ENCODE peak calls at places on chromosome 12, in seven cellular contexts. B is EL; N is GOT3; C is AG10803; F is left colon; Q is CD8-positive, alpha-beta T cell; O is GM12891. Z is an unnamed sample.

GRCh38 chr12:57738661-57739237 is at the start of gene AGAP2:
- DNase-seq in F (no peak), O (no peak), C (no peak), Q (no peak), B (no peak), N (no peak), Z (no peak)

GRCh38 chr12:9710584-9711375 is 22.1 kb downstream of the CLECL1 start:
- DNase-seq in C (no peak), O (no peak), N (no peak), Q (no peak), F (no peak), B (no peak), Z (no peak)

GRCh38 chr12:95460105-95460504 is 13.8 kb upstream of the METAP2 start:
- DNase-seq in B (no peak), N (no peak), F (no peak), C (no peak), O (no peak), Q (no peak), Z (no peak)

GRCh38 chr12:47942327-47943230 is 20.8 kb upstream of the TMEM106C start:
- DNase-seq in Q (peak; percentile 59), C (no peak), N (no peak), O (no peak), B (no peak), F (no peak), Z (no peak)

GRCh38 chr12:64450057-64450640 is 1.8 kb upstream of the TBK1 start:
- DNase-seq in Q (no peak), B (no peak), F (no peak), O (no peak), C (no peak), N (no peak), Z (no peak)

GRCh38 chr12:130104114-130104513 is 58.1 kb upstream of the FZD10 start:
- DNase-seq in N (no peak), F (no peak), B (no peak), Q (no peak), C (no peak), O (no peak), Z (no peak)

GRCh38 chr12:76274699-76275098 is 73.5 kb downstream of the BBS10 start:
- DNase-seq in O (no peak), Q (no peak), C (peak; percentile 68), N (no peak), F (no peak), B (peak; percentile 39), Z (no peak)

GRCh38 chr12:6182279-6182898 is 17.8 kb upstream of the CD9 start:
- DNase-seq in Q (no peak), C (peak; percentile 91), O (no peak), F (peak; percentile 67), B (peak; percentile 92), N (no peak), Z (peak; percentile 52)

GRCh38 chr12:71214511-71215285 is 56.9 kb upstream of the TSPAN8 start:
- DNase-seq in O (no peak), C (no peak), F (peak; percentile 29), Q (no peak), B (no peak), N (no peak), Z (peak; percentile 19)

GRCh38 chr12:132776816-132777568 is 15.4 kb upstream of the ANKLE2 start:
- DNase-seq in C (no peak), F (no peak), B (no peak), Q (no peak), N (no peak), O (no peak), Z (peak; percentile 28)

GRCh38 chr12:51131745-51132521 is 41.0 kb downstream of the TFCP2 start:
- DNase-seq in Q (no peak), N (no peak), B (no peak), C (no peak), O (no peak), F (no peak), Z (no peak)

GRCh38 chr12:115598827-115599226 is 678.7 kb downstream of the MED13L start:
- DNase-seq in O (no peak), N (no peak), C (peak; percentile 29), Q (no peak), F (peak; percentile 4), B (no peak), Z (peak; percentile 10)

GRCh38 chr12:2582631-2583616 is 211.8 kb upstream of the FKBP4 start:
- DNase-seq in B (peak; percentile 63), Q (peak; percentile 21), O (peak; percentile 91), C (peak; percentile 50), F (peak; percentile 84), N (no peak), Z (peak; percentile 41)

GRCh38 chr12:63802012-63802608 is 22.4 kb downstream of the RXYLT1 start:
- DNase-seq in Q (no peak), N (no peak), B (peak; percentile 36), F (no peak), O (no peak), C (peak; percentile 30), Z (peak; percentile 21)

GRCh38 chr12:103928736-103929050 is 1.5 kb upstream of the HSP90B1 start:
- DNase-seq in Q (peak; percentile 58), O (no peak), N (no peak), F (peak; percentile 60), C (no peak), B (no peak), Z (no peak)

GRCh38 chr12:68180792-68181744 is 21.5 kb upstream of the IFNG start:
- DNase-seq in O (no peak), N (no peak), Q (peak; percentile 29), C (peak; percentile 3), F (no peak), B (no peak), Z (peak; percentile 63)

GRCh38 chr12:106248177-106248848 is 493 bp upstream of the CKAP4 start:
- DNase-seq in O (peak; percentile 35), Q (peak; percentile 24), B (peak; percentile 85), N (no peak), C (peak; percentile 77), F (peak; percentile 73), Z (peak; percentile 76)

GRCh38 chr12:89492883-89493282 is 31.7 kb downstream of the GALNT4 start:
- DNase-seq in B (no peak), Q (no peak), F (peak; percentile 36), C (no peak), N (no peak), O (no peak), Z (no peak)

GRCh38 chr12:9706081-9706685 is 26.7 kb downstream of the CLECL1 start:
- DNase-seq in C (no peak), O (no peak), N (no peak), F (no peak), Q (no peak), B (no peak), Z (peak; percentile 20)

GRCh38 chr12:54216580-54217308 is 28.0 kb upstream of the SMUG1 start:
- DNase-seq in B (peak; percentile 89), N (no peak), O (peak; percentile 59), C (peak; percentile 71), Q (peak; percentile 81), F (peak; percentile 79), Z (peak; percentile 77)

GRCh38 chr12:115070313-115070712 is 386.3 kb upstream of the TBX3 start:
- DNase-seq in B (no peak), O (no peak), C (no peak), F (no peak), Q (no peak), N (no peak), Z (no peak)

GRCh38 chr12:63420206-63420644 is 248.1 kb downstream of the DPY19L2 start:
- DNase-seq in F (peak; percentile 42), O (peak; percentile 14), N (no peak), C (peak; percentile 59), Q (no peak), B (peak; percentile 70), Z (peak; percentile 70)